ENCODE peak calls at places on chromosomes 6 and 20, in ten cellular contexts. Q is iris pigment epithelial cell; C is GDM1; F is cardiac fibroblast; P is glutamatergic neuron; B is GM06990; L is central memory CD8-positive, alpha-beta T cell; T is mesendoderm; G is anterior cingulate cortex; X is stimulated activated CD8-positive, alpha-beta memory T cell treated with anti-CD3 and anti-CD28 coated beads, Interleukin-15, amount 100 ng/mL, for 48 hours. I is an unnamed sample.

GRCh38 chr6:51962355-51962754 is 125.1 kb downstream of the PKHD1 start:
- DNase-seq in T (no peak), G (no peak), F (no peak), B (no peak), Q (no peak), C (no peak), L (no peak), X (no peak), P (no peak), I (no peak)

GRCh38 chr20:63101781-63102719 is 95.3 kb upstream of the BHLHE23 start:
- DNase-seq in T (peak), F (peak), X (peak), C (no peak), P (peak), L (peak), B (peak), Q (peak), G (no peak), I (peak)

GRCh38 chr6:102774326-102774725 is 1380.8 kb downstream of the GRIK2 start:
- DNase-seq in G (no peak), L (no peak), Q (no peak), X (no peak), C (no peak), P (no peak), B (no peak), F (no peak), T (no peak), I (no peak)

GRCh38 chr6:4781426-4781825 is 5.2 kb downstream of the CDYL start:
- DNase-seq in P (no peak), F (no peak), Q (no peak), X (no peak), B (no peak), T (no peak), G (no peak), C (no peak), L (no peak), I (no peak)

GRCh38 chr6:129014302-129014701 is 131.4 kb downstream of the LAMA2 start:
- DNase-seq in G (no peak), B (no peak), T (no peak), Q (no peak), X (no peak), F (no peak), P (no peak), L (no peak), C (no peak), I (no peak)

GRCh38 chr20:24350923-24351368 is 118.5 kb upstream of the SYNDIG1 start:
- DNase-seq in T (no peak), Q (no peak), G (no peak), X (no peak), C (no peak), P (no peak), F (peak), B (no peak), L (no peak), I (no peak)

GRCh38 chr6:106037060-106037459 is 49.1 kb upstream of the PRDM1 start:
- DNase-seq in X (no peak), Q (peak), B (no peak), L (no peak), F (peak), G (no peak), C (no peak), T (no peak), P (no peak), I (no peak)

GRCh38 chr6:38997128-38997761 is 51.3 kb upstream of the GLP1R start:
- DNase-seq in P (peak), G (no peak), Q (peak), L (no peak), C (peak), T (peak), B (no peak), X (peak), F (peak), I (peak)

GRCh38 chr6:41469951-41470340 is 76.2 kb upstream of the FOXP4 start:
- DNase-seq in L (no peak), Q (peak), G (no peak), X (no peak), T (peak), B (no peak), P (no peak), C (no peak), F (no peak), I (peak)

GRCh38 chr20:41138527-41139226 is 1.3 kb downstream of the PLCG1 start:
- DNase-seq in L (no peak), P (no peak), X (peak), C (no peak), F (peak), B (peak), G (no peak), Q (peak), T (peak), I (no peak)

GRCh38 chr6:127118505-127119360 is at the start of gene RSPO3:
- DNase-seq in T (peak), B (peak), X (no peak), F (peak), L (no peak), G (no peak), C (no peak), Q (peak), P (peak), I (no peak)

GRCh38 chr6:14985366-14985765 is 260.5 kb upstream of the JARID2 start:
- DNase-seq in T (no peak), Q (no peak), P (no peak), B (no peak), G (no peak), X (no peak), L (no peak), C (no peak), F (no peak), I (no peak)

GRCh38 chr6:15985354-15985995 is 143.4 kb upstream of the MYLIP start:
- DNase-seq in Q (no peak), L (no peak), P (no peak), G (no peak), T (no peak), B (no peak), X (no peak), C (no peak), F (no peak), I (no peak)

I was measured in H7.